ENCODE peak calls at places on chromosome 20, in ten cellular contexts. One of them, this sample, is unnamed.

GRCh38 chr20:6769953-6770831 is 2.7 kb downstream of the BMP2 start:
- DNase-seq in ELR: no peak
- DNase-seq in NCI-H460: no peak
- DNase-seq in NCI-H524: peak
- DNase-seq in NCI-H510A treated with DMSO at 0.1 percent for 48 hours: no peak
- DNase-seq in fibroblast of the aortic adventitia: peak
- DNase-seq in AML-193: no peak
- DNase-seq in substantia nigra: no peak
- DNase-seq in GM23338: peak
- DNase-seq in HFFc6: no peak
- DNase-seq in this sample: no peak

GRCh38 chr20:24357169-24357568 is 112.3 kb upstream of the SYNDIG1 start:
- DNase-seq in substantia nigra: no peak
- DNase-seq in NCI-H510A treated with DMSO at 0.1 percent for 48 hours: no peak
- DNase-seq in fibroblast of the aortic adventitia: no peak
- DNase-seq in AML-193: no peak
- DNase-seq in HFFc6: no peak
- DNase-seq in ELR: no peak
- DNase-seq in NCI-H524: no peak
- DNase-seq in GM23338: no peak
- DNase-seq in NCI-H460: no peak
- DNase-seq in this sample: no peak

GRCh38 chr20:59144179-59144830 is 19.3 kb upstream of the ZNF831 start:
- DNase-seq in AML-193: no peak
- DNase-seq in NCI-H524: no peak
- DNase-seq in GM23338: no peak
- DNase-seq in NCI-H510A treated with DMSO at 0.1 percent for 48 hours: no peak
- DNase-seq in NCI-H460: no peak
- DNase-seq in fibroblast of the aortic adventitia: no peak
- DNase-seq in ELR: no peak
- DNase-seq in HFFc6: no peak
- DNase-seq in substantia nigra: no peak
- DNase-seq in this sample: no peak

GRCh38 chr20:58048096-58048702 is 180.3 kb downstream of the ANKRD60 start:
- DNase-seq in NCI-H524: no peak
- DNase-seq in NCI-H460: peak
- DNase-seq in GM23338: peak
- DNase-seq in ELR: peak
- DNase-seq in NCI-H510A treated with DMSO at 0.1 percent for 48 hours: no peak
- DNase-seq in HFFc6: peak
- DNase-seq in substantia nigra: no peak
- DNase-seq in AML-193: peak
- DNase-seq in fibroblast of the aortic adventitia: peak
- DNase-seq in this sample: peak

GRCh38 chr20:17536944-17537444 is 5.8 kb upstream of the BFSP1 start:
- DNase-seq in ELR: peak
- DNase-seq in AML-193: peak
- DNase-seq in NCI-H510A treated with DMSO at 0.1 percent for 48 hours: peak
- DNase-seq in fibroblast of the aortic adventitia: peak
- DNase-seq in GM23338: peak
- DNase-seq in HFFc6: peak
- DNase-seq in substantia nigra: no peak
- DNase-seq in NCI-H524: peak
- DNase-seq in NCI-H460: peak
- DNase-seq in this sample: peak

GRCh38 chr20:58102252-58102651 is 126.2 kb downstream of the ANKRD60 start:
- DNase-seq in substantia nigra: no peak
- DNase-seq in AML-193: no peak
- DNase-seq in NCI-H460: no peak
- DNase-seq in NCI-H524: no peak
- DNase-seq in GM23338: no peak
- DNase-seq in HFFc6: peak
- DNase-seq in NCI-H510A treated with DMSO at 0.1 percent for 48 hours: no peak
- DNase-seq in fibroblast of the aortic adventitia: no peak
- DNase-seq in ELR: peak
- DNase-seq in this sample: peak

GRCh38 chr20:6731951-6732580 is 35.4 kb upstream of the BMP2 start:
- DNase-seq in HFFc6: no peak
- DNase-seq in NCI-H460: no peak
- DNase-seq in NCI-H524: no peak
- DNase-seq in NCI-H510A treated with DMSO at 0.1 percent for 48 hours: no peak
- DNase-seq in ELR: no peak
- DNase-seq in fibroblast of the aortic adventitia: no peak
- DNase-seq in substantia nigra: peak
- DNase-seq in AML-193: no peak
- DNase-seq in GM23338: no peak
- DNase-seq in this sample: no peak

GRCh38 chr20:43955244-43956191 is 40.9 kb downstream of the TOX2 start:
- DNase-seq in GM23338: no peak
- DNase-seq in AML-193: peak
- DNase-seq in NCI-H510A treated with DMSO at 0.1 percent for 48 hours: no peak
- DNase-seq in NCI-H524: no peak
- DNase-seq in NCI-H460: peak
- DNase-seq in ELR: peak
- DNase-seq in fibroblast of the aortic adventitia: peak
- DNase-seq in HFFc6: peak
- DNase-seq in substantia nigra: no peak
- DNase-seq in this sample: peak

GRCh38 chr20:12744026-12744425 is 264.7 kb upstream of the SPTLC3 start:
- DNase-seq in GM23338: no peak
- DNase-seq in NCI-H460: no peak
- DNase-seq in NCI-H510A treated with DMSO at 0.1 percent for 48 hours: no peak
- DNase-seq in fibroblast of the aortic adventitia: no peak
- DNase-seq in NCI-H524: no peak
- DNase-seq in HFFc6: no peak
- DNase-seq in ELR: no peak
- DNase-seq in AML-193: no peak
- DNase-seq in substantia nigra: no peak
- DNase-seq in this sample: no peak

GRCh38 chr20:46316984-46317684 is 8.8 kb upstream of the CDH22 start:
- DNase-seq in substantia nigra: no peak
- DNase-seq in ELR: no peak
- DNase-seq in GM23338: no peak
- DNase-seq in NCI-H460: no peak
- DNase-seq in HFFc6: no peak
- DNase-seq in NCI-H510A treated with DMSO at 0.1 percent for 48 hours: no peak
- DNase-seq in NCI-H524: peak
- DNase-seq in fibroblast of the aortic adventitia: no peak
- DNase-seq in AML-193: no peak
- DNase-seq in this sample: no peak

GRCh38 chr20:10297684-10298240 is 79.1 kb downstream of the SNAP25 start:
- DNase-seq in ELR: peak
- DNase-seq in NCI-H524: no peak
- DNase-seq in NCI-H460: no peak
- DNase-seq in GM23338: no peak
- DNase-seq in HFFc6: no peak
- DNase-seq in fibroblast of the aortic adventitia: no peak
- DNase-seq in AML-193: no peak
- DNase-seq in substantia nigra: no peak
- DNase-seq in NCI-H510A treated with DMSO at 0.1 percent for 48 hours: no peak
- DNase-seq in this sample: peak

GRCh38 chr20:4913147-4913546 is 88.2 kb downstream of the SLC23A2 start:
- DNase-seq in NCI-H510A treated with DMSO at 0.1 percent for 48 hours: no peak
- DNase-seq in substantia nigra: no peak
- DNase-seq in HFFc6: no peak
- DNase-seq in GM23338: no peak
- DNase-seq in NCI-H460: no peak
- DNase-seq in ELR: no peak
- DNase-seq in AML-193: no peak
- DNase-seq in NCI-H524: no peak
- DNase-seq in fibroblast of the aortic adventitia: no peak
- DNase-seq in this sample: no peak

GRCh38 chr20:57582432-57583288 is 21.8 kb downstream of the PCK1 start:
- DNase-seq in HFFc6: no peak
- DNase-seq in fibroblast of the aortic adventitia: peak
- DNase-seq in AML-193: no peak
- DNase-seq in substantia nigra: no peak
- DNase-seq in GM23338: peak
- DNase-seq in ELR: no peak
- DNase-seq in NCI-H460: no peak
- DNase-seq in NCI-H510A treated with DMSO at 0.1 percent for 48 hours: no peak
- DNase-seq in NCI-H524: peak
- DNase-seq in this sample: no peak

GRCh38 chr20:7348253-7348652 is 580.8 kb downstream of the BMP2 start:
- DNase-seq in AML-193: no peak
- DNase-seq in GM23338: no peak
- DNase-seq in NCI-H510A treated with DMSO at 0.1 percent for 48 hours: no peak
- DNase-seq in ELR: no peak
- DNase-seq in NCI-H460: no peak
- DNase-seq in HFFc6: no peak
- DNase-seq in NCI-H524: no peak
- DNase-seq in substantia nigra: no peak
- DNase-seq in fibroblast of the aortic adventitia: peak
- DNase-seq in this sample: no peak

GRCh38 chr20:45489083-45489531 is 19.6 kb downstream of the WFDC2 start:
- DNase-seq in GM23338: peak
- DNase-seq in fibroblast of the aortic adventitia: peak
- DNase-seq in HFFc6: peak
- DNase-seq in substantia nigra: no peak
- DNase-seq in NCI-H460: no peak
- DNase-seq in ELR: peak
- DNase-seq in NCI-H524: no peak
- DNase-seq in NCI-H510A treated with DMSO at 0.1 percent for 48 hours: no peak
- DNase-seq in AML-193: no peak
- DNase-seq in this sample: peak

GRCh38 chr20:44540834-44541233 is 19.0 kb upstream of the SERINC3 start:
- DNase-seq in ELR: peak
- DNase-seq in NCI-H524: no peak
- DNase-seq in HFFc6: peak
- DNase-seq in AML-193: no peak
- DNase-seq in NCI-H460: no peak
- DNase-seq in fibroblast of the aortic adventitia: peak
- DNase-seq in substantia nigra: no peak
- DNase-seq in GM23338: peak
- DNase-seq in NCI-H510A treated with DMSO at 0.1 percent for 48 hours: no peak
- DNase-seq in this sample: peak

GRCh38 chr20:869606-870005 is 36.1 kb downstream of the FAM110A start:
- DNase-seq in fibroblast of the aortic adventitia: no peak
- DNase-seq in HFFc6: no peak
- DNase-seq in substantia nigra: no peak
- DNase-seq in NCI-H524: no peak
- DNase-seq in ELR: no peak
- DNase-seq in NCI-H460: no peak
- DNase-seq in GM23338: no peak
- DNase-seq in AML-193: no peak
- DNase-seq in NCI-H510A treated with DMSO at 0.1 percent for 48 hours: no peak
- DNase-seq in this sample: no peak

GRCh38 chr20:46814366-46815232 is 80.0 kb upstream of the EYA2 start:
- DNase-seq in NCI-H524: peak
- DNase-seq in NCI-H510A treated with DMSO at 0.1 percent for 48 hours: peak
- DNase-seq in NCI-H460: peak
- DNase-seq in HFFc6: peak
- DNase-seq in fibroblast of the aortic adventitia: peak
- DNase-seq in AML-193: no peak
- DNase-seq in GM23338: peak
- DNase-seq in substantia nigra: no peak
- DNase-seq in ELR: peak
- DNase-seq in this sample: peak

GRCh38 chr20:36468149-36469000 is 72.9 kb upstream of the MYL9 start:
- DNase-seq in ELR: no peak
- DNase-seq in GM23338: no peak
- DNase-seq in AML-193: no peak
- DNase-seq in NCI-H510A treated with DMSO at 0.1 percent for 48 hours: peak
- DNase-seq in substantia nigra: no peak
- DNase-seq in fibroblast of the aortic adventitia: no peak
- DNase-seq in NCI-H460: no peak
- DNase-seq in HFFc6: no peak
- DNase-seq in NCI-H524: peak
- DNase-seq in this sample: no peak

This sample was measured in EL.